ENCODE peak calls at places on chromosomes 6 and 20, in six cellular contexts. A is hepatocyte; F is adrenal gland; B is CD8-positive, alpha-beta T cell; V is cardiac muscle cell; M is uterus. S is an unnamed sample.
A peak's percentile ranks its signal among the peaks of the same experiment; 100 is the strongest.

GRCh38 chr6:105810105-105810921 is 275.8 kb upstream of the PRDM1 start:
- DNase-seq in F (peak; percentile 61), A (peak; percentile 50), B (peak; percentile 21), M (peak; percentile 20), V (peak; percentile 25), S (no peak)

GRCh38 chr6:33667072-33667471 is 44.4 kb downstream of the UQCC2 start:
- DNase-seq in M (no peak), B (no peak), F (no peak), A (no peak), V (no peak), S (no peak)

GRCh38 chr6:41970436-41970846 is 28.8 kb upstream of the CCND3 start:
- DNase-seq in B (no peak), M (no peak), F (peak; percentile 77), V (peak; percentile 67), A (no peak), S (no peak)

GRCh38 chr6:113031591-113031990 is 684.5 kb downstream of the RFPL4B start:
- DNase-seq in F (no peak), M (no peak), V (no peak), B (no peak), A (no peak), S (no peak)

GRCh38 chr6:42193491-42193894 is 1.3 kb downstream of the GUCA1B start:
- DNase-seq in B (no peak), V (no peak), M (no peak), F (no peak), A (no peak), S (no peak)

GRCh38 chr6:55963301-55963700 is 87.9 kb upstream of the BMP5 start:
- DNase-seq in V (peak; percentile 30), B (no peak), M (no peak), F (no peak), A (no peak), S (no peak)

GRCh38 chr20:44020406-44021148 is 105.9 kb downstream of the TOX2 start:
- DNase-seq in M (no peak), B (no peak), F (no peak), V (no peak), A (no peak), S (peak; percentile 90)

GRCh38 chr6:108736832-108737231 is 111.4 kb upstream of the ARMC2 start:
- DNase-seq in A (peak; percentile 69), M (no peak), V (peak; percentile 83), F (no peak), B (no peak), S (peak; percentile 34)

GRCh38 chr6:84774174-84775158 is 10.1 kb upstream of the TBX18 start:
- DNase-seq in F (no peak), V (peak; percentile 84), A (peak; percentile 76), M (no peak), B (no peak), S (peak; percentile 38)

GRCh38 chr20:37007898-37008649 is 56.6 kb upstream of the SAMHD1 start:
- DNase-seq in A (peak; percentile 21), M (no peak), V (peak; percentile 59), F (no peak), B (peak; percentile 35), S (no peak)

GRCh38 chr20:9740486-9740885 is 98.4 kb downstream of the PAK5 start:
- DNase-seq in A (no peak), M (no peak), F (no peak), B (no peak), V (no peak), S (no peak)

GRCh38 chr20:23649242-23649641 is 11.5 kb upstream of the CST3 start:
- DNase-seq in V (no peak), A (no peak), M (no peak), F (no peak), B (no peak), S (no peak)

GRCh38 chr6:19327684-19328083 is 509.5 kb upstream of the ID4 start:
- DNase-seq in F (no peak), B (no peak), A (no peak), V (peak; percentile 25), M (peak; percentile 64), S (no peak)

GRCh38 chr6:71386215-71386614 is 97.6 kb downstream of the OGFRL1 start:
- DNase-seq in B (no peak), A (no peak), F (no peak), M (no peak), V (no peak), S (no peak)

GRCh38 chr6:3542032-3542640 is 85.3 kb upstream of the SLC22A23 start:
- DNase-seq in B (no peak), A (no peak), F (no peak), V (no peak), M (no peak), S (no peak)

GRCh38 chr20:58102744-58103516 is 125.5 kb downstream of the ANKRD60 start:
- DNase-seq in V (no peak), F (no peak), M (no peak), A (no peak), B (no peak), S (peak; percentile 91)

GRCh38 chr20:20411841-20412240 is 43.9 kb downstream of the INSM1 start:
- DNase-seq in F (no peak), B (no peak), A (no peak), V (no peak), M (no peak), S (no peak)

GRCh38 chr6:79713701-79714322 is 82.7 kb downstream of the SH3BGRL2 start:
- DNase-seq in A (peak; percentile 77), M (peak; percentile 23), B (peak; percentile 53), F (peak; percentile 23), V (peak; percentile 66), S (peak; percentile 52)

GRCh38 chr6:130513770-130514169 is 148.0 kb downstream of the TMEM200A start:
- DNase-seq in V (peak; percentile 63), A (no peak), F (no peak), M (no peak), B (peak; percentile 27), S (peak; percentile 88)

GRCh38 chr20:52031574-52032303 is 159.8 kb downstream of the ZFP64 start:
- DNase-seq in V (peak; percentile 90), A (peak; percentile 68), F (no peak), M (peak; percentile 18), B (peak; percentile 18), S (no peak)

GRCh38 chr20:2005359-2005758 is 11.5 kb upstream of the PDYN start:
- DNase-seq in F (no peak), A (no peak), M (no peak), V (peak; percentile 8), B (no peak), S (no peak)

GRCh38 chr6:129989396-129989795 is 29.0 kb upstream of the L3MBTL3 start:
- DNase-seq in M (no peak), V (no peak), B (no peak), A (no peak), F (no peak), S (no peak)

GRCh38 chr6:53029761-53030160 is 34.7 kb upstream of the GSTA4 start:
- DNase-seq in V (no peak), B (no peak), A (no peak), F (no peak), M (no peak), S (no peak)

GRCh38 chr6:117547688-117548621 is 54.4 kb downstream of the GOPC start:
- DNase-seq in A (no peak), F (peak; percentile 77), M (peak; percentile 27), B (peak; percentile 50), V (peak; percentile 68), S (no peak)

GRCh38 chr6:134550604-134551003 is 232.7 kb upstream of the SGK1 start:
- DNase-seq in M (no peak), B (no peak), F (no peak), V (peak; percentile 90), A (no peak), S (no peak)

GRCh38 chr20:47574616-47575401 is 73.1 kb downstream of the NCOA3 start:
- DNase-seq in B (no peak), M (no peak), V (peak; percentile 47), F (peak; percentile 56), A (no peak), S (no peak)

GRCh38 chr6:75230484-75231325 is 12.9 kb downstream of the COX7A2 start:
- DNase-seq in F (no peak), A (peak; percentile 77), V (peak; percentile 76), B (no peak), M (no peak), S (peak; percentile 45)

GRCh38 chr20:11982958-11983470 is 65.3 kb downstream of the BTBD3 start:
- DNase-seq in M (no peak), A (no peak), F (no peak), V (no peak), B (no peak), S (no peak)

GRCh38 chr6:17388365-17388764 is 5.0 kb upstream of the CAP2 start:
- DNase-seq in M (no peak), V (no peak), B (no peak), A (no peak), F (no peak), S (no peak)

GRCh38 chr6:136647363-136647763 is 97.1 kb upstream of the MAP7 start:
- DNase-seq in A (peak; percentile 23), V (peak; percentile 94), M (peak; percentile 21), F (peak; percentile 69), B (peak; percentile 17), S (no peak)

DNA sequence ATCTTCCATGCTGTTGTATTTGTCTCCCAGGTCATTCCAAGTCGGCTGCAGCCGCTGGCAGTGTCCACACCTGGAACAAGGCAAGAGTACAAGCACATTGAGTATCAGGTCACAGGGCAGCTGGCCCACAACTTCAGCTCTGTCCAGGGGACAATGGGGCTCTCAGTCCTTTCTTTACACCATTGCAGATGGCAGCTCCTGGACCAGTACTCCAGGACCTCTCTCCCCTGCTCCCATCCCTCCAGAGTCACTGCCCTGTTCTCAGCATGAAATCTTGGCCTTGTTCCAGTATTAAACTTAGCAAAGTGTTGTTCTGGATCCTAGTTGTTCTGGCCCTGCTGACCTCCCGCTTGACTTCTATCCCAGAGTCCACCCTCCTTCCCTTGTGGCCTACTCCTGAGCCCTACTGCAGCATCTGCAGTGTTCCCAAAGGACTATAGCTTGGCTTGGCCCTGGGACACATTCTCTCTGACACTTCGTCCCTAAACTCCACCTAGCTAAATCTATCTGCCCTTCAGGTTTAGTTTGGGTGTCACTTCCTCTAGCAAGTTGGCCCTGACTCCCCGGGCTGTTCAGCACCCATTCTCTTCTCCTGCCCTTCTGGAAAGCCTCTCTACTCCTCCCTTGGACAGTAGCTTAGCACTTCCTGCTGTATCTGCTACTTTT is 5.8 kb downstream of the TXNDC5 start:
- DNase-seq in B (no peak), V (no peak), M (no peak), A (no peak), F (no peak), S (no peak)
- H3K4me1 ChIP-seq in B (peaks cover 10% of the 10 kb centered on the region), V (no peaks in the 10 kb centered on the region), M (no peaks in the 10 kb centered on the region), A (peaks cover 13% of the 10 kb centered on the region), F (peaks cover 21% of the 10 kb centered on the region), S (no peaks in the 10 kb centered on the region)

GRCh38 chr6:159682265-159682664 is 10.8 kb downstream of the SOD2 start:
- DNase-seq in M (no peak), V (no peak), A (no peak), F (no peak), B (no peak), S (no peak)
- H3K4me1 ChIP-seq in M (no peaks in the 10 kb centered on the region), V (no peaks in the 10 kb centered on the region), A (no peaks in the 10 kb centered on the region), F (peaks cover 22% of the 10 kb centered on the region), B (peaks cover 4% of the 10 kb centered on the region), S (no peaks in the 10 kb centered on the region)

DNA sequence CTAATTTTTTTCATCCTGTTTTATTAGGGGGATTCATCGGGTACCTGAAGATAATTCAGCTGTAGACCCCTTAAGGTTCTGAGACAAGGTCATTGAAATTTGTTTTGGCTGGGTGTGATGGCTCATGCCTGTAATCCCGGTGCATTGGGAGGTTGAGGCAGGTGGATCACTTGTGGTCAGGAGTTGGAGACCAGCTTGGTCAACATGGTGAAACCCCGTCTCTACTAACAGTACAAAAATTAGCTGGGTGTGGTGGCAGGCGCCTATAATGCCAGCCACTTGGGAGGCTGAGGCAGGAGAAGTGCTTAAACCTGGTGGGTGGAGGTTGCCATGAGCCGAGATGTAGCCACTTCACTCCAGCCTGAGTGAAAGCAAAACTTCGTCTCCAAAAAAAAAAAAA is 10.9 kb downstream of the SRSF3 start:
- DNase-seq in B (no peak), A (no peak), F (peak; percentile 7), M (no peak), V (no peak), S (no peak)
- H3K4me1 ChIP-seq in B (peaks cover 82% of the 10 kb centered on the region), A (peaks cover 58% of the 10 kb centered on the region), F (peaks cover 97% of the 10 kb centered on the region), M (no peaks in the 10 kb centered on the region), V (peaks cover 32% of the 10 kb centered on the region), S (peaks cover 21% of the 10 kb centered on the region)

GRCh38 chr6:112015725-112016124 is 38.2 kb upstream of the CCN6 start:
- DNase-seq in V (no peak), A (no peak), M (no peak), F (no peak), B (no peak), S (no peak)
- H3K4me1 ChIP-seq in V (no peaks in the 10 kb centered on the region), A (peaks cover 12% of the 10 kb centered on the region), M (peaks cover 9% of the 10 kb centered on the region), F (no peaks in the 10 kb centered on the region), B (no peaks in the 10 kb centered on the region), S (peaks cover 32% of the 10 kb centered on the region)